ENCODE peak calls at places on chromosome 13, in ten cellular contexts. G is neural progenitor cell, V is GM23248, R is AG04450, J is COR-L47, X is uterus, E is HT1080, A is NCI-H1092 treated with DMSO at 0.1 percent for 48 hours, H is fibroblast of the aortic adventitia, O is HEK293T. P is an unnamed sample.

GRCh38 chr13:23159205-23159586 is 21.6 kb upstream of the SGCG start:
- DNase-seq in R (no peak), E (no peak), X (no peak), A (no peak), J (no peak), H (peak), G (peak), O (peak), V (peak), P (no peak)

GRCh38 chr13:73939071-73939380 is 195.2 kb downstream of the KLF12 start:
- DNase-seq in J (no peak), X (no peak), E (no peak), R (no peak), V (no peak), O (no peak), H (no peak), G (no peak), A (no peak), P (no peak)

GRCh38 chr13:40181203-40181845 is 485.1 kb downstream of the FOXO1 start:
- DNase-seq in E (no peak), X (no peak), J (no peak), R (no peak), G (no peak), A (no peak), V (peak), O (peak), H (peak), P (no peak)

GRCh38 chr13:23384111-23384510 is 49.4 kb downstream of the SACS start:
- DNase-seq in G (no peak), V (peak), E (no peak), X (no peak), J (no peak), H (peak), A (no peak), O (no peak), R (no peak), P (no peak)

GRCh38 chr13:95067303-95067702 is 233.9 kb downstream of the ABCC4 start:
- DNase-seq in J (no peak), O (no peak), R (no peak), V (peak), A (no peak), H (peak), X (no peak), G (no peak), E (peak), P (no peak)

GRCh38 chr13:105894711-105895110 is 640.8 kb downstream of the EFNB2 start:
- DNase-seq in X (no peak), V (no peak), H (no peak), E (no peak), O (no peak), R (no peak), G (no peak), A (no peak), J (no peak), P (no peak)

GRCh38 chr13:24997367-24997967 is 98.5 kb upstream of the PABPC3 start:
- DNase-seq in A (peak), R (no peak), E (no peak), O (peak), V (peak), H (peak), X (no peak), G (peak), J (peak), P (no peak)

GRCh38 chr13:46804391-46804815 is 7.4 kb upstream of the ESD start:
- DNase-seq in R (peak), X (no peak), E (peak), J (no peak), G (no peak), A (no peak), V (peak), O (no peak), H (peak), P (peak)

GRCh38 chr13:24664726-24665409 is 15.3 kb upstream of the ATP12A start:
- DNase-seq in V (peak), H (no peak), J (no peak), A (no peak), E (peak), G (no peak), R (no peak), O (no peak), X (no peak), P (peak)

GRCh38 chr13:38542601-38543000 is 144.3 kb upstream of the FREM2 start:
- DNase-seq in E (peak), A (no peak), V (peak), G (no peak), H (no peak), X (no peak), J (no peak), R (no peak), O (no peak), P (peak)

GRCh38 chr13:112972867-112973576 is 4.0 kb downstream of the MCF2L start:
- DNase-seq in G (no peak), V (no peak), R (no peak), O (no peak), J (peak), A (no peak), X (no peak), E (no peak), H (no peak), P (no peak)

GRCh38 chr13:113970810-113971470 is 2.9 kb downstream of the C13orf46 start:
- DNase-seq in J (peak), X (peak), V (peak), A (no peak), E (no peak), H (peak), R (peak), O (no peak), G (no peak), P (no peak)

P was measured in 8988T.